ENCODE peak calls at places on chromosomes 2 and 18, in four cellular contexts. One of them, this sample, is unnamed.

GRCh38 chr2:178478102-178478441 is 328 bp downstream of the FKBP7 start:
- DNase-seq in neural progenitor cell: peak
- DNase-seq in GM23248: peak
- DNase-seq in fibroblast of lung: no peak
- DNase-seq in this sample: no peak

GRCh38 chr2:160408575-160409291 is 84.9 kb downstream of the RBMS1 start:
- DNase-seq in neural progenitor cell: peak
- DNase-seq in GM23248: peak
- DNase-seq in fibroblast of lung: no peak
- DNase-seq in this sample: no peak

GRCh38 chr2:88897718-88898117 is 206.2 kb downstream of the RPIA start:
- DNase-seq in neural progenitor cell: no peak
- DNase-seq in GM23248: no peak
- DNase-seq in fibroblast of lung: no peak
- DNase-seq in this sample: no peak

GRCh38 chr2:16069663-16069932 is 129.2 kb downstream of the MYCN start:
- DNase-seq in neural progenitor cell: no peak
- DNase-seq in GM23248: no peak
- DNase-seq in fibroblast of lung: no peak
- DNase-seq in this sample: no peak

GRCh38 chr2:205947621-205948495 is 138.1 kb downstream of the INO80D start:
- DNase-seq in neural progenitor cell: peak
- DNase-seq in GM23248: peak
- DNase-seq in fibroblast of lung: peak
- DNase-seq in this sample: peak

GRCh38 chr2:84958135-84959044 is 12.6 kb upstream of the KCMF1 start:
- DNase-seq in neural progenitor cell: peak
- DNase-seq in GM23248: peak
- DNase-seq in fibroblast of lung: peak
- DNase-seq in this sample: no peak

GRCh38 chr2:15942711-15943345 is 2.5 kb downstream of the MYCN start:
- DNase-seq in neural progenitor cell: peak
- DNase-seq in GM23248: no peak
- DNase-seq in fibroblast of lung: no peak
- DNase-seq in this sample: no peak

GRCh38 chr18:24567199-24567598 is 106.8 kb downstream of the HRH4 start:
- DNase-seq in neural progenitor cell: no peak
- DNase-seq in GM23248: peak
- DNase-seq in fibroblast of lung: peak
- DNase-seq in this sample: no peak

GRCh38 chr18:75173125-75173432 is 35.9 kb downstream of the PTGR3 start:
- DNase-seq in neural progenitor cell: peak
- DNase-seq in GM23248: no peak
- DNase-seq in fibroblast of lung: no peak
- DNase-seq in this sample: no peak

GRCh38 chr2:217160103-217160502 is 300.2 kb upstream of the TNP1 start:
- DNase-seq in neural progenitor cell: no peak
- DNase-seq in GM23248: peak
- DNase-seq in fibroblast of lung: peak
- DNase-seq in this sample: no peak

GRCh38 chr2:8753609-8754008 is 71.8 kb downstream of the ID2 start:
- DNase-seq in neural progenitor cell: no peak
- DNase-seq in GM23248: no peak
- DNase-seq in fibroblast of lung: no peak
- DNase-seq in this sample: no peak

GRCh38 chr2:232894251-232894650 is 24.2 kb downstream of the SNORC start:
- DNase-seq in neural progenitor cell: no peak
- DNase-seq in GM23248: no peak
- DNase-seq in fibroblast of lung: no peak
- DNase-seq in this sample: no peak

GRCh38 chr2:62884514-62884913 is 166.1 kb upstream of the OTX1 start:
- DNase-seq in neural progenitor cell: no peak
- DNase-seq in GM23248: peak
- DNase-seq in fibroblast of lung: peak
- DNase-seq in this sample: no peak

GRCh38 chr2:96344011-96344410 is 8.4 kb downstream of the NCAPH start:
- DNase-seq in neural progenitor cell: no peak
- DNase-seq in GM23248: no peak
- DNase-seq in fibroblast of lung: peak
- DNase-seq in this sample: no peak

GRCh38 chr2:108383146-108383830 is 5.5 kb downstream of the SULT1C4 start:
- DNase-seq in neural progenitor cell: peak
- DNase-seq in GM23248: peak
- DNase-seq in fibroblast of lung: peak
- DNase-seq in this sample: no peak

GRCh38 chr2:170670651-170671050 is 44.5 kb upstream of the SP5 start:
- DNase-seq in neural progenitor cell: no peak
- DNase-seq in GM23248: no peak
- DNase-seq in fibroblast of lung: no peak
- DNase-seq in this sample: no peak

GRCh38 chr2:12059616-12060441 is 313.4 kb downstream of the LPIN1 start:
- DNase-seq in neural progenitor cell: no peak
- DNase-seq in GM23248: peak
- DNase-seq in fibroblast of lung: peak
- DNase-seq in this sample: no peak

GRCh38 chr2:214593723-214594122 is 182.9 kb downstream of the VWC2L start:
- DNase-seq in neural progenitor cell: peak
- DNase-seq in GM23248: peak
- DNase-seq in fibroblast of lung: peak
- DNase-seq in this sample: no peak

GRCh38 chr2:160420711-160421110 is 72.9 kb downstream of the RBMS1 start:
- DNase-seq in neural progenitor cell: no peak
- DNase-seq in GM23248: no peak
- DNase-seq in fibroblast of lung: no peak
- DNase-seq in this sample: no peak

GRCh38 chr2:169828141-169828811 is 1.0 kb downstream of the UBR3 start:
- DNase-seq in neural progenitor cell: peak
- DNase-seq in GM23248: peak
- DNase-seq in fibroblast of lung: peak
- DNase-seq in this sample: peak

GRCh38 chr2:127464470-127465257 is 46.4 kb downstream of the PROC start:
- DNase-seq in neural progenitor cell: no peak
- DNase-seq in GM23248: no peak
- DNase-seq in fibroblast of lung: no peak
- DNase-seq in this sample: no peak

GRCh38 chr2:54979645-54980044 is 70.6 kb downstream of the RTN4 start:
- DNase-seq in neural progenitor cell: no peak
- DNase-seq in GM23248: peak
- DNase-seq in fibroblast of lung: no peak
- DNase-seq in this sample: no peak

GRCh38 chr2:40448476-40449079 is 3.3 kb downstream of the SLC8A1 start:
- DNase-seq in neural progenitor cell: peak
- DNase-seq in GM23248: peak
- DNase-seq in fibroblast of lung: peak
- DNase-seq in this sample: peak

GRCh38 chr2:39839261-39839848 is 60.3 kb upstream of the THUMPD2 start:
- DNase-seq in neural progenitor cell: no peak
- DNase-seq in GM23248: no peak
- DNase-seq in fibroblast of lung: no peak
- DNase-seq in this sample: no peak

GRCh38 chr18:32167980-32168379 is 21.9 kb upstream of the MEP1B start:
- DNase-seq in neural progenitor cell: no peak
- DNase-seq in GM23248: peak
- DNase-seq in fibroblast of lung: peak
- DNase-seq in this sample: no peak

GRCh38 chr2:108825736-108826135 is 39.2 kb downstream of the CCDC138 start:
- DNase-seq in neural progenitor cell: no peak
- DNase-seq in GM23248: no peak
- DNase-seq in fibroblast of lung: peak
- DNase-seq in this sample: no peak

GRCh38 chr2:219737270-219737691 is 109.9 kb downstream of the SLC4A3 start:
- DNase-seq in neural progenitor cell: peak
- DNase-seq in GM23248: peak
- DNase-seq in fibroblast of lung: peak
- DNase-seq in this sample: no peak

GRCh38 chr2:224646242-224646846 is 61.2 kb upstream of the CUL3 start:
- DNase-seq in neural progenitor cell: peak
- DNase-seq in GM23248: peak
- DNase-seq in fibroblast of lung: no peak
- DNase-seq in this sample: peak

GRCh38 chr2:15449542-15450236 is 111.4 kb downstream of the NBAS start:
- DNase-seq in neural progenitor cell: no peak
- DNase-seq in GM23248: no peak
- DNase-seq in fibroblast of lung: no peak
- DNase-seq in this sample: no peak

GRCh38 chr2:29223851-29224692 is 108.9 kb downstream of the CLIP4 start:
- DNase-seq in neural progenitor cell: no peak
- DNase-seq in GM23248: peak
- DNase-seq in fibroblast of lung: peak
- DNase-seq in this sample: no peak

GRCh38 chr18:79380816-79381806 is 14.6 kb upstream of the NFATC1 start:
- DNase-seq in neural progenitor cell: peak
- DNase-seq in GM23248: peak
- DNase-seq in fibroblast of lung: peak
- DNase-seq in this sample: no peak

GRCh38 chr18:67359868-67360838 is 156.4 kb downstream of the DSEL start:
- DNase-seq in neural progenitor cell: no peak
- DNase-seq in GM23248: peak
- DNase-seq in fibroblast of lung: peak
- DNase-seq in this sample: no peak

GRCh38 chr2:97011977-97012569 is 25.7 kb upstream of the FAM178B start:
- DNase-seq in neural progenitor cell: peak
- DNase-seq in GM23248: peak
- DNase-seq in fibroblast of lung: peak
- DNase-seq in this sample: peak

GRCh38 chr2:63786506-63786905 is 55.2 kb upstream of the UGP2 start:
- DNase-seq in neural progenitor cell: no peak
- DNase-seq in GM23248: no peak
- DNase-seq in fibroblast of lung: no peak
- DNase-seq in this sample: no peak

GRCh38 chr18:70296289-70296688 is 7.4 kb downstream of the SOCS6 start:
- DNase-seq in neural progenitor cell: peak
- DNase-seq in GM23248: no peak
- DNase-seq in fibroblast of lung: peak
- DNase-seq in this sample: no peak

GRCh38 chr18:70295192-70295522 is 6.3 kb downstream of the SOCS6 start:
- DNase-seq in neural progenitor cell: no peak
- DNase-seq in GM23248: no peak
- DNase-seq in fibroblast of lung: no peak
- DNase-seq in this sample: no peak

GRCh38 chr18:70294471-70295191 is 5.8 kb downstream of the SOCS6 start:
- DNase-seq in neural progenitor cell: peak
- DNase-seq in GM23248: no peak
- DNase-seq in fibroblast of lung: no peak
- DNase-seq in this sample: no peak

GRCh38 chr18:70296781-70297180 is 7.9 kb downstream of the SOCS6 start:
- DNase-seq in neural progenitor cell: no peak
- DNase-seq in GM23248: no peak
- DNase-seq in fibroblast of lung: no peak
- DNase-seq in this sample: no peak

GRCh38 chr18:70295633-70296188 is 6.9 kb downstream of the SOCS6 start:
- DNase-seq in neural progenitor cell: no peak
- DNase-seq in GM23248: peak
- DNase-seq in fibroblast of lung: no peak
- DNase-seq in this sample: no peak
- H3K4me3 ChIP-seq in neural progenitor cell: no peak
- H3K4me3 ChIP-seq in GM23248: peak
- H3K4me3 ChIP-seq in fibroblast of lung: no peak
- H3K4me3 ChIP-seq in this sample: no peak

DNA sequence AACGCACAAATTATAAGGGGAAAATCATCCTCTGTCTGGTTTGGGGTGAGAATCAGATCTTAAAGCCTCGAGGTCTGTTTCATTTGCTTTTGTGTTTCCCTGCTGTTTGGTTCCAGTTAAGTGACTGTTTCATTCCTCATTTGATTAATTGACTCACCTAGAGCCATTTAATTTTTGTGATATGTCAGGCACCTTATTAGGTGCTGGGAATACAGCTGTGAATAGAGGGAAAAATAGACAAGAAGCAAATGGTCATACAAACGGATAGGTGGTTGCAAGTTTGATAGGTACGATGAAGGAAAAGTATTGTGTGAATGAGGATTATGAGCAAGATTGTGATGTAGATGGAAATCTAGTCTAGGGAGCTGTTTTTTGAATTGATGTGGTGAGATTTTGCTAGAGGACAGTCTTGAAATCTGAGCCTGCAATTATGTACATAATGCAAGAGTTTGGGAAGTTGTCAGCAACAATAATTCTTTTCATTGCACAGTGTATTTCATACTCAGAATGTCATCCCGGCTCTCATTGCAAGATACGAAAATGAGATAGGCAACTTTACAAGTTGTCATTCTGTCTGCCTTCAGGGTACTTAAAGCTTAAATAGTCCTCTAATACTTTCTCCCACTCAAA is 2.2 kb downstream of the ACSL3 start:
- DNase-seq in neural progenitor cell: no peak
- DNase-seq in GM23248: peak
- DNase-seq in fibroblast of lung: peak
- DNase-seq in this sample: no peak
- H3K4me3 ChIP-seq in neural progenitor cell: peak
- H3K4me3 ChIP-seq in GM23248: peak
- H3K4me3 ChIP-seq in fibroblast of lung: peak
- H3K4me3 ChIP-seq in this sample: no peak

DNA sequence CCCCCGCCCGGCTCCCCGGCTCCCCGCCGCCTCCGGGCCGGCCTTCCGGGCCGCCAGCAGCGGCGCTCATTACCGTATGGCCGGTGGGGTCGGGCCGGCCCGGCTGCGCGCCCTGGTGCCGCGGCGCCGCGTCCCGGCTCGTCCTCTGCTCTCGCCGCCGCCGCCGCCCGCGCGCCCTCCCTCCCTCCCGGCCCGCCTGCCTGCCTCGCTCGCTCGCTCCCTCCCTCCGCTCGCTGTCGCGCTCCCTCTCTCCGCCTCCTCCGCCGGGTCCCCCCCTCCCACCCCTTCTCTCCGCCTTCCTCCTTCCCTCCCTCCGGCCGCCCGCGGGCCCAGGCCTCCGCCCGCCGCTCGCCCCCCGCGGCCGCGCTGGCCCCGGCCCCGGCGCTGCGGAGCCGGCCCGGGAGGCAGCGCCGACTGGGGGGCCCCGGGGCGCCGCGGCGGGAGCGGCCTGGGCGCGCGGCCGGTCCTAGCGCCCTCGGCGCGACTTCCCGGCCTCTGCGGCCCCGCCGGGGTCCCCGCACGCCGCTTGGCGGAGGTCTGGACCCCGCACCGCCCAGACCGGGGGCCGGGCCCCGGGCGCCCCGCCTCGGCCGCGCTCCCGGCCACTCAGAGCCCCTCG is at the start of gene DNMT3A:
- DNase-seq in neural progenitor cell: peak
- DNase-seq in GM23248: peak
- DNase-seq in fibroblast of lung: peak
- DNase-seq in this sample: peak
- H3K4me3 ChIP-seq in neural progenitor cell: peak
- H3K4me3 ChIP-seq in GM23248: peak
- H3K4me3 ChIP-seq in fibroblast of lung: peak
- H3K4me3 ChIP-seq in this sample: peak

DNA sequence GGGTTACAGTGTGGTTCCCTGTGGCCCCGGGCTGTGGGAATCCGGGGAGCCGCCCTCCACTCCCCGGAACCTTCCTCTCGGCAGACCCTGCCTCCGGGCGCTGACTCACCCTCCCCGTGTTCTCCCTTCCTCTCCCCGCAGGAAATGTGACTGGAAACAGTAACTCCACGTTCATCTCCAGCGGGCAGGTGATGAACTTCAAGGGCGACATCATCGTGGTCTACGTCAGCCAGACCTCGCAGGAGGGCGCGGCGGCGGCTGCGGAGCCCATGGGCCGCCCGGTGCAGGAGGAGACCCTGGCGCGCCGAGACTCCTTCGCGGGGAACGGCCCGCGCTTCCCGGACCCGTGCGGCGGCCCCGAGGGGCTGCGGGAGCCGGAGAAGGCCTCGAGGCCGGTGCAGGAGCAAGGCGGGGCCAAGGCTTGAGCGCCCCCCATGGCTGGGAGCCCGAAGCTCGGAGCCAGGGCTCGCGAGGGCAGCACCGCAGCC is 59.5 kb downstream of the TNFRSF11A start:
- DNase-seq in neural progenitor cell: peak
- DNase-seq in GM23248: no peak
- DNase-seq in fibroblast of lung: peak
- DNase-seq in this sample: no peak
- H3K4me3 ChIP-seq in neural progenitor cell: peak
- H3K4me3 ChIP-seq in GM23248: no peak
- H3K4me3 ChIP-seq in fibroblast of lung: no peak
- H3K4me3 ChIP-seq in this sample: no peak